ENCODE peak calls at places on chromosomes 4 and X, in five cellular contexts. F is naive B cell, A is B cell, I is brain microvascular endothelial cell, B is choroid plexus epithelial cell. M is an unnamed sample.

GRCh38 chrX:119729408-119730201 is 28.8 kb upstream of the SOWAHD start:
- DNase-seq in A (peak), I (peak), B (peak), F (peak), M (peak)

GRCh38 chr4:88792821-88793220 is 95.2 kb upstream of the NAP1L5 start:
- DNase-seq in B (peak), A (no peak), F (no peak), I (peak), M (no peak)

GRCh38 chrX:69152398-69152797 is 12.9 kb downstream of the PJA1 start:
- DNase-seq in I (no peak), A (no peak), B (no peak), F (no peak), M (no peak)

GRCh38 chr4:186684889-186685309 is 38.8 kb downstream of the FAT1 start:
- DNase-seq in B (no peak), F (no peak), A (no peak), I (no peak), M (no peak)

GRCh38 chr4:22496165-22496813 is 19.6 kb downstream of the ADGRA3 start:
- DNase-seq in F (no peak), A (no peak), B (no peak), I (no peak), M (no peak)

GRCh38 chr4:102551946-102552575 is 50.9 kb downstream of the NFKB1 start:
- DNase-seq in I (no peak), A (no peak), F (no peak), B (no peak), M (no peak)

GRCh38 chrX:110341189-110342035 is 17.2 kb upstream of the RTL9 start:
- DNase-seq in F (no peak), I (peak), B (peak), A (no peak), M (peak)

GRCh38 chr4:151530230-151530629 is 121.3 kb downstream of the FHIP1A start:
- DNase-seq in A (no peak), I (no peak), B (no peak), F (no peak), M (no peak)

M was measured in K562.